ENCODE peak calls at places on chromosomes 6 and 20, in seven cellular contexts. One of them, this sample, is unnamed.

GRCh38 chr6:44642870-44643522 is 255.5 kb downstream of the CDC5L start:
- DNase-seq in RWPE1: no peak
- DNase-seq in CD4-positive, alpha-beta T cell: no peak
- DNase-seq in fibroblast of lung: peak; percentile 66
- DNase-seq in IMR-90: peak; percentile 18
- DNase-seq in psoas muscle: no peak
- DNase-seq in HCT116: no peak
- DNase-seq in this sample: no peak

GRCh38 chr20:32440069-32440757 is 82.1 kb downstream of the ASXL1 start:
- DNase-seq in RWPE1: no peak
- DNase-seq in CD4-positive, alpha-beta T cell: no peak
- DNase-seq in fibroblast of lung: no peak
- DNase-seq in IMR-90: no peak
- DNase-seq in psoas muscle: no peak
- DNase-seq in HCT116: no peak
- DNase-seq in this sample: no peak

GRCh38 chr6:26029857-26030653 is 57.2 kb upstream of the HFE start:
- DNase-seq in RWPE1: no peak
- DNase-seq in CD4-positive, alpha-beta T cell: no peak
- DNase-seq in fibroblast of lung: no peak
- DNase-seq in IMR-90: no peak
- DNase-seq in psoas muscle: no peak
- DNase-seq in HCT116: no peak
- DNase-seq in this sample: no peak

GRCh38 chr6:5425267-5425666 is 164.0 kb downstream of the FARS2 start:
- DNase-seq in RWPE1: no peak
- DNase-seq in CD4-positive, alpha-beta T cell: no peak
- DNase-seq in fibroblast of lung: no peak
- DNase-seq in IMR-90: peak; percentile 91
- DNase-seq in psoas muscle: no peak
- DNase-seq in HCT116: no peak
- DNase-seq in this sample: no peak

GRCh38 chr6:119328866-119329806 is 20.4 kb downstream of the MAN1A1 start:
- DNase-seq in RWPE1: no peak
- DNase-seq in CD4-positive, alpha-beta T cell: no peak
- DNase-seq in fibroblast of lung: no peak
- DNase-seq in IMR-90: no peak
- DNase-seq in psoas muscle: no peak
- DNase-seq in HCT116: no peak
- DNase-seq in this sample: no peak

GRCh38 chr20:36318166-36318565 is 12.0 kb downstream of the DLGAP4 start:
- DNase-seq in RWPE1: no peak
- DNase-seq in CD4-positive, alpha-beta T cell: no peak
- DNase-seq in fibroblast of lung: no peak
- DNase-seq in IMR-90: no peak
- DNase-seq in psoas muscle: no peak
- DNase-seq in HCT116: no peak
- DNase-seq in this sample: no peak

GRCh38 chr6:128139519-128139918 is 238.7 kb upstream of the THEMIS start:
- DNase-seq in RWPE1: peak; percentile 8
- DNase-seq in CD4-positive, alpha-beta T cell: no peak
- DNase-seq in fibroblast of lung: peak; percentile 72
- DNase-seq in IMR-90: peak; percentile 63
- DNase-seq in psoas muscle: no peak
- DNase-seq in HCT116: no peak
- DNase-seq in this sample: no peak

GRCh38 chr6:22906091-22906549 is 336.8 kb downstream of the HDGFL1 start:
- DNase-seq in RWPE1: peak; percentile 36
- DNase-seq in CD4-positive, alpha-beta T cell: no peak
- DNase-seq in fibroblast of lung: peak; percentile 51
- DNase-seq in IMR-90: no peak
- DNase-seq in psoas muscle: no peak
- DNase-seq in HCT116: no peak
- DNase-seq in this sample: no peak

GRCh38 chr6:51467231-51467952 is 620.0 kb downstream of the PKHD1 start:
- DNase-seq in RWPE1: no peak
- DNase-seq in CD4-positive, alpha-beta T cell: no peak
- DNase-seq in fibroblast of lung: no peak
- DNase-seq in IMR-90: no peak
- DNase-seq in psoas muscle: no peak
- DNase-seq in HCT116: no peak
- DNase-seq in this sample: no peak

GRCh38 chr6:119612871-119613515 is 263.4 kb upstream of the MAN1A1 start:
- DNase-seq in RWPE1: no peak
- DNase-seq in CD4-positive, alpha-beta T cell: no peak
- DNase-seq in fibroblast of lung: peak; percentile 25
- DNase-seq in IMR-90: peak; percentile 52
- DNase-seq in psoas muscle: no peak
- DNase-seq in HCT116: no peak
- DNase-seq in this sample: no peak

GRCh38 chr6:16769131-16769985 is 8.1 kb upstream of the ATXN1 start:
- DNase-seq in RWPE1: peak; percentile 88
- DNase-seq in CD4-positive, alpha-beta T cell: peak; percentile 52
- DNase-seq in fibroblast of lung: peak; percentile 99
- DNase-seq in IMR-90: peak; percentile 61
- DNase-seq in psoas muscle: peak; percentile 14
- DNase-seq in HCT116: peak; percentile 84
- DNase-seq in this sample: peak; percentile 76

GRCh38 chr6:162258647-162259046 is 468.9 kb downstream of the PRKN start:
- DNase-seq in RWPE1: no peak
- DNase-seq in CD4-positive, alpha-beta T cell: no peak
- DNase-seq in fibroblast of lung: no peak
- DNase-seq in IMR-90: no peak
- DNase-seq in psoas muscle: no peak
- DNase-seq in HCT116: no peak
- DNase-seq in this sample: no peak

GRCh38 chr20:41623625-41624024 is 5.4 kb upstream of the CHD6 start:
- DNase-seq in RWPE1: no peak
- DNase-seq in CD4-positive, alpha-beta T cell: no peak
- DNase-seq in fibroblast of lung: no peak
- DNase-seq in IMR-90: no peak
- DNase-seq in psoas muscle: no peak
- DNase-seq in HCT116: no peak
- DNase-seq in this sample: no peak

GRCh38 chr20:19993937-19994667 is 23.1 kb upstream of the NAA20 start:
- DNase-seq in RWPE1: peak; percentile 84
- DNase-seq in CD4-positive, alpha-beta T cell: no peak
- DNase-seq in fibroblast of lung: peak; percentile 72
- DNase-seq in IMR-90: peak; percentile 76
- DNase-seq in psoas muscle: no peak
- DNase-seq in HCT116: peak; percentile 40
- DNase-seq in this sample: no peak

GRCh38 chr20:23143098-23143497 is 57.0 kb upstream of the CD93 start:
- DNase-seq in RWPE1: peak; percentile 80
- DNase-seq in CD4-positive, alpha-beta T cell: no peak
- DNase-seq in fibroblast of lung: peak; percentile 84
- DNase-seq in IMR-90: peak; percentile 85
- DNase-seq in psoas muscle: peak; percentile 68
- DNase-seq in HCT116: peak; percentile 47
- DNase-seq in this sample: no peak

GRCh38 chr20:57959018-57959417 is 249.2 kb upstream of the PMEPA1 start:
- DNase-seq in RWPE1: no peak
- DNase-seq in CD4-positive, alpha-beta T cell: no peak
- DNase-seq in fibroblast of lung: no peak
- DNase-seq in IMR-90: no peak
- DNase-seq in psoas muscle: no peak
- DNase-seq in HCT116: no peak
- DNase-seq in this sample: no peak

GRCh38 chr6:139580592-139581484 is 206.4 kb upstream of the CITED2 start:
- DNase-seq in RWPE1: no peak
- DNase-seq in CD4-positive, alpha-beta T cell: no peak
- DNase-seq in fibroblast of lung: no peak
- DNase-seq in IMR-90: no peak
- DNase-seq in psoas muscle: no peak
- DNase-seq in HCT116: no peak
- DNase-seq in this sample: no peak

GRCh38 chr20:38893485-38894090 is 32.6 kb upstream of the FAM83D start:
- DNase-seq in RWPE1: peak; percentile 91
- DNase-seq in CD4-positive, alpha-beta T cell: peak; percentile 87
- DNase-seq in fibroblast of lung: peak; percentile 8
- DNase-seq in IMR-90: peak; percentile 18
- DNase-seq in psoas muscle: peak; percentile 44
- DNase-seq in HCT116: peak; percentile 19
- DNase-seq in this sample: peak; percentile 88

GRCh38 chr20:50595988-50596693 is 86.0 kb downstream of the PTPN1 start:
- DNase-seq in RWPE1: peak; percentile 47
- DNase-seq in CD4-positive, alpha-beta T cell: no peak
- DNase-seq in fibroblast of lung: peak; percentile 40
- DNase-seq in IMR-90: peak; percentile 24
- DNase-seq in psoas muscle: no peak
- DNase-seq in HCT116: no peak
- DNase-seq in this sample: no peak

GRCh38 chr6:4973972-4974885 is 29.6 kb downstream of the RPP40 start:
- DNase-seq in RWPE1: no peak
- DNase-seq in CD4-positive, alpha-beta T cell: no peak
- DNase-seq in fibroblast of lung: peak; percentile 62
- DNase-seq in IMR-90: peak; percentile 72
- DNase-seq in psoas muscle: peak; percentile 61
- DNase-seq in HCT116: no peak
- DNase-seq in this sample: no peak

GRCh38 chr6:81766482-81767069 is 14.1 kb upstream of the TENT5A start:
- DNase-seq in RWPE1: peak; percentile 25
- DNase-seq in CD4-positive, alpha-beta T cell: no peak
- DNase-seq in fibroblast of lung: peak; percentile 97
- DNase-seq in IMR-90: peak; percentile 93
- DNase-seq in psoas muscle: no peak
- DNase-seq in HCT116: no peak
- DNase-seq in this sample: no peak

GRCh38 chr6:81769834-81770233 is 17.4 kb upstream of the TENT5A start:
- DNase-seq in RWPE1: peak; percentile 13
- DNase-seq in CD4-positive, alpha-beta T cell: no peak
- DNase-seq in fibroblast of lung: peak; percentile 70
- DNase-seq in IMR-90: peak; percentile 54
- DNase-seq in psoas muscle: no peak
- DNase-seq in HCT116: no peak
- DNase-seq in this sample: no peak

GRCh38 chr6:81767163-81768000 is 14.9 kb upstream of the TENT5A start:
- DNase-seq in RWPE1: no peak
- DNase-seq in CD4-positive, alpha-beta T cell: no peak
- DNase-seq in fibroblast of lung: peak; percentile 76
- DNase-seq in IMR-90: peak; percentile 41
- DNase-seq in psoas muscle: no peak
- DNase-seq in HCT116: no peak
- DNase-seq in this sample: no peak

GRCh38 chr6:81770395-81770794 is 17.9 kb upstream of the TENT5A start:
- DNase-seq in RWPE1: no peak
- DNase-seq in CD4-positive, alpha-beta T cell: no peak
- DNase-seq in fibroblast of lung: no peak
- DNase-seq in IMR-90: no peak
- DNase-seq in psoas muscle: no peak
- DNase-seq in HCT116: no peak
- DNase-seq in this sample: no peak

GRCh38 chr6:81768150-81768942 is 15.9 kb upstream of the TENT5A start:
- DNase-seq in RWPE1: no peak
- DNase-seq in CD4-positive, alpha-beta T cell: no peak
- DNase-seq in fibroblast of lung: peak; percentile 36
- DNase-seq in IMR-90: peak; percentile 32
- DNase-seq in psoas muscle: no peak
- DNase-seq in HCT116: no peak
- DNase-seq in this sample: no peak
- H3K27ac ChIP-seq in RWPE1: no peak overlapping the region
- H3K27ac ChIP-seq in CD4-positive, alpha-beta T cell: no peak overlapping the region
- H3K27ac ChIP-seq in fibroblast of lung: no peak overlapping the region
- H3K27ac ChIP-seq in IMR-90: no peak overlapping the region
- H3K27ac ChIP-seq in psoas muscle: no peak overlapping the region
- H3K27ac ChIP-seq in HCT116: no peak overlapping the region
- H3K27ac ChIP-seq in this sample: no peak overlapping the region

GRCh38 chr6:112043032-112044007 is 10.6 kb upstream of the CCN6 start:
- DNase-seq in RWPE1: peak; percentile 88
- DNase-seq in CD4-positive, alpha-beta T cell: peak; percentile 92
- DNase-seq in fibroblast of lung: peak; percentile 90
- DNase-seq in IMR-90: peak; percentile 91
- DNase-seq in psoas muscle: peak; percentile 87
- DNase-seq in HCT116: peak; percentile 82
- DNase-seq in this sample: peak; percentile 96

GRCh38 chr6:112040933-112041332 is 13.0 kb upstream of the CCN6 start:
- DNase-seq in RWPE1: no peak
- DNase-seq in CD4-positive, alpha-beta T cell: no peak
- DNase-seq in fibroblast of lung: no peak
- DNase-seq in IMR-90: no peak
- DNase-seq in psoas muscle: no peak
- DNase-seq in HCT116: no peak
- DNase-seq in this sample: no peak

GRCh38 chr6:112041535-112041934 is 12.4 kb upstream of the CCN6 start:
- DNase-seq in RWPE1: no peak
- DNase-seq in CD4-positive, alpha-beta T cell: no peak
- DNase-seq in fibroblast of lung: no peak
- DNase-seq in IMR-90: no peak
- DNase-seq in psoas muscle: no peak
- DNase-seq in HCT116: no peak
- DNase-seq in this sample: no peak

GRCh38 chr6:112044856-112045255 is 9.0 kb upstream of the CCN6 start:
- DNase-seq in RWPE1: no peak
- DNase-seq in CD4-positive, alpha-beta T cell: no peak
- DNase-seq in fibroblast of lung: peak; percentile 100
- DNase-seq in IMR-90: peak; percentile 93
- DNase-seq in psoas muscle: no peak
- DNase-seq in HCT116: no peak
- DNase-seq in this sample: no peak

GRCh38 chr6:112044196-112044595 is 9.7 kb upstream of the CCN6 start:
- DNase-seq in RWPE1: no peak
- DNase-seq in CD4-positive, alpha-beta T cell: no peak
- DNase-seq in fibroblast of lung: no peak
- DNase-seq in IMR-90: no peak
- DNase-seq in psoas muscle: no peak
- DNase-seq in HCT116: no peak
- DNase-seq in this sample: no peak
- H3K27ac ChIP-seq in RWPE1: no peak overlapping the region
- H3K27ac ChIP-seq in CD4-positive, alpha-beta T cell: no peak overlapping the region
- H3K27ac ChIP-seq in fibroblast of lung: no peak overlapping the region
- H3K27ac ChIP-seq in IMR-90: no peak overlapping the region
- H3K27ac ChIP-seq in psoas muscle: no peak overlapping the region
- H3K27ac ChIP-seq in HCT116: no peak overlapping the region
- H3K27ac ChIP-seq in this sample: no peak overlapping the region

DNA sequence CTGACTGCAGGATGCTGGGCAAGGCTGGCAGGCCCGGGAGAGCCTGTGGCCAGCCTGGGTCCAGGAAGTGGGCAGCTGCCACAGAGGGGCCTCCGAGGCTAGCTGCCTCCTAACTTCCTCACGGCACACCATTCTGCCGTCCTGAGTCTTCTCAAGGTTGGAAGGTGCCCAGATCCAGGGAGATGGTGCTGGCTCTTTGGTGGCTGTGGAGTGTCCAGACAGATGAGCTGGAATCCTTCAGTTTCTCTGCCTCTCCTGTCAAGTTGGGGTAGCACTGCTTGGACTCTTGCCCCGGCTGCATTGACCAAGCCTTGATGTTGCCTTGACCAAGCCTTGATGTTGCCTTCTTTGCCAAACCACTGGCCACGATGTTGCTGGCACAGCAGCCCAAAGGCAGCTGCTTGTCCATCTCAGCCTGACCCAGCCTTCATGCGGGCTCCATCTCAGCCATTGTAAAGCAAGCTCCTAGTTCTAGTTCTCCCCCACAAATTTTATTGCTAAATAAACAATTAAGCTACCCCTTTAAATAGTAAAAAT is 75.1 kb upstream of the AFDN start:
- DNase-seq in RWPE1: no peak
- DNase-seq in CD4-positive, alpha-beta T cell: no peak
- DNase-seq in fibroblast of lung: no peak
- DNase-seq in IMR-90: no peak
- DNase-seq in psoas muscle: no peak
- DNase-seq in HCT116: no peak
- DNase-seq in this sample: no peak
- H3K27ac ChIP-seq in RWPE1: no peak overlapping the region
- H3K27ac ChIP-seq in CD4-positive, alpha-beta T cell: no peak overlapping the region
- H3K27ac ChIP-seq in fibroblast of lung: no peak overlapping the region
- H3K27ac ChIP-seq in IMR-90: no peak overlapping the region
- H3K27ac ChIP-seq in psoas muscle: no peak overlapping the region
- H3K27ac ChIP-seq in HCT116: no peak overlapping the region
- H3K27ac ChIP-seq in this sample: no peak overlapping the region

GRCh38 chr20:52003976-52004375 is 187.6 kb downstream of the ZFP64 start:
- DNase-seq in RWPE1: no peak
- DNase-seq in CD4-positive, alpha-beta T cell: no peak
- DNase-seq in fibroblast of lung: no peak
- DNase-seq in IMR-90: no peak
- DNase-seq in psoas muscle: no peak
- DNase-seq in HCT116: no peak
- DNase-seq in this sample: no peak
- H3K27ac ChIP-seq in RWPE1: no peak overlapping the region
- H3K27ac ChIP-seq in CD4-positive, alpha-beta T cell: no peak overlapping the region
- H3K27ac ChIP-seq in fibroblast of lung: no peak overlapping the region
- H3K27ac ChIP-seq in IMR-90: no peak overlapping the region
- H3K27ac ChIP-seq in psoas muscle: no peak overlapping the region
- H3K27ac ChIP-seq in HCT116: no peak overlapping the region
- H3K27ac ChIP-seq in this sample: no peak overlapping the region

This sample was measured in CD8-positive, alpha-beta T cell.